ENCODE peak calls at places on chromosomes 11 and 22, in six cellular contexts. One of them, this sample, is unnamed.

GRCh38 chr11:128956401-128957203 is 13.9 kb upstream of the TP53AIP1 start:
- DNase-seq in GM23248: peak; percentile 81
- DNase-seq in AG09319: peak; percentile 34
- DNase-seq in heart left ventricle: no peak
- DNase-seq in NCI-H1930: peak; percentile 65
- DNase-seq in activated CD4-positive, alpha-beta T cell treated with anti-CD3 and anti-CD28 coated beads, Interleukin-2, amount 50 U/mL, for 1 hour: no peak
- DNase-seq in this sample: no peak

GRCh38 chr11:58912124-58912523 is 27.2 kb upstream of the GLYATL1 start:
- DNase-seq in heart left ventricle: no peak
- DNase-seq in GM23248: peak; percentile 46
- DNase-seq in AG09319: no peak
- DNase-seq in activated CD4-positive, alpha-beta T cell treated with anti-CD3 and anti-CD28 coated beads, Interleukin-2, amount 50 U/mL, for 1 hour: no peak
- DNase-seq in NCI-H1930: no peak
- DNase-seq in this sample: no peak

GRCh38 chr11:30889116-30889765 is 303.1 kb upstream of the MPPED2 start:
- DNase-seq in AG09319: no peak
- DNase-seq in GM23248: peak; percentile 7
- DNase-seq in NCI-H1930: no peak
- DNase-seq in activated CD4-positive, alpha-beta T cell treated with anti-CD3 and anti-CD28 coated beads, Interleukin-2, amount 50 U/mL, for 1 hour: no peak
- DNase-seq in heart left ventricle: no peak
- DNase-seq in this sample: no peak

GRCh38 chr11:95345243-95345642 is 114.2 kb upstream of the SESN3 start:
- DNase-seq in AG09319: no peak
- DNase-seq in heart left ventricle: no peak
- DNase-seq in NCI-H1930: no peak
- DNase-seq in activated CD4-positive, alpha-beta T cell treated with anti-CD3 and anti-CD28 coated beads, Interleukin-2, amount 50 U/mL, for 1 hour: no peak
- DNase-seq in GM23248: no peak
- DNase-seq in this sample: no peak

GRCh38 chr22:23393721-23394320 is 186.3 kb downstream of the IGLL1 start:
- DNase-seq in AG09319: no peak
- DNase-seq in NCI-H1930: no peak
- DNase-seq in GM23248: no peak
- DNase-seq in heart left ventricle: no peak
- DNase-seq in activated CD4-positive, alpha-beta T cell treated with anti-CD3 and anti-CD28 coated beads, Interleukin-2, amount 50 U/mL, for 1 hour: no peak
- DNase-seq in this sample: no peak

GRCh38 chr22:46725096-46725495 is 13.0 kb downstream of the CERK start:
- DNase-seq in heart left ventricle: no peak
- DNase-seq in activated CD4-positive, alpha-beta T cell treated with anti-CD3 and anti-CD28 coated beads, Interleukin-2, amount 50 U/mL, for 1 hour: no peak
- DNase-seq in GM23248: no peak
- DNase-seq in AG09319: no peak
- DNase-seq in NCI-H1930: no peak
- DNase-seq in this sample: no peak

GRCh38 chr11:6640985-6641701 is 14.5 kb downstream of the DCHS1 start:
- DNase-seq in heart left ventricle: no peak
- DNase-seq in GM23248: no peak
- DNase-seq in NCI-H1930: no peak
- DNase-seq in activated CD4-positive, alpha-beta T cell treated with anti-CD3 and anti-CD28 coated beads, Interleukin-2, amount 50 U/mL, for 1 hour: no peak
- DNase-seq in AG09319: no peak
- DNase-seq in this sample: no peak

GRCh38 chr22:37675930-37676571 is 615 bp downstream of the LGALS1 start:
- DNase-seq in NCI-H1930: no peak
- DNase-seq in AG09319: no peak
- DNase-seq in activated CD4-positive, alpha-beta T cell treated with anti-CD3 and anti-CD28 coated beads, Interleukin-2, amount 50 U/mL, for 1 hour: no peak
- DNase-seq in GM23248: peak; percentile 68
- DNase-seq in heart left ventricle: peak; percentile 68
- DNase-seq in this sample: peak; percentile 96

GRCh38 chr11:119755351-119756071 is 26.5 kb upstream of the NECTIN1 start:
- DNase-seq in heart left ventricle: no peak
- DNase-seq in AG09319: no peak
- DNase-seq in GM23248: no peak
- DNase-seq in activated CD4-positive, alpha-beta T cell treated with anti-CD3 and anti-CD28 coated beads, Interleukin-2, amount 50 U/mL, for 1 hour: no peak
- DNase-seq in NCI-H1930: no peak
- DNase-seq in this sample: no peak

GRCh38 chr22:23834406-23834805 is 4.4 kb downstream of the DERL3 start:
- DNase-seq in activated CD4-positive, alpha-beta T cell treated with anti-CD3 and anti-CD28 coated beads, Interleukin-2, amount 50 U/mL, for 1 hour: no peak
- DNase-seq in NCI-H1930: no peak
- DNase-seq in heart left ventricle: no peak
- DNase-seq in AG09319: no peak
- DNase-seq in GM23248: no peak
- DNase-seq in this sample: no peak

GRCh38 chr11:83835423-83835822 is 549.3 kb upstream of the CCDC90B start:
- DNase-seq in heart left ventricle: no peak
- DNase-seq in AG09319: no peak
- DNase-seq in activated CD4-positive, alpha-beta T cell treated with anti-CD3 and anti-CD28 coated beads, Interleukin-2, amount 50 U/mL, for 1 hour: no peak
- DNase-seq in NCI-H1930: no peak
- DNase-seq in GM23248: no peak
- DNase-seq in this sample: no peak

GRCh38 chr11:86575208-86575855 is 97.1 kb downstream of the ME3 start:
- DNase-seq in AG09319: no peak
- DNase-seq in activated CD4-positive, alpha-beta T cell treated with anti-CD3 and anti-CD28 coated beads, Interleukin-2, amount 50 U/mL, for 1 hour: no peak
- DNase-seq in NCI-H1930: no peak
- DNase-seq in GM23248: no peak
- DNase-seq in heart left ventricle: no peak
- DNase-seq in this sample: no peak

GRCh38 chr11:119389611-119390254 is 8.2 kb upstream of the USP2 start:
- DNase-seq in AG09319: no peak
- DNase-seq in activated CD4-positive, alpha-beta T cell treated with anti-CD3 and anti-CD28 coated beads, Interleukin-2, amount 50 U/mL, for 1 hour: peak; percentile 13
- DNase-seq in NCI-H1930: no peak
- DNase-seq in heart left ventricle: no peak
- DNase-seq in GM23248: peak; percentile 22
- DNase-seq in this sample: no peak

GRCh38 chr11:64924910-64925284 is 408 bp downstream of the PPP2R5B start:
- DNase-seq in GM23248: peak; percentile 57
- DNase-seq in NCI-H1930: no peak
- DNase-seq in heart left ventricle: peak; percentile 33
- DNase-seq in AG09319: no peak
- DNase-seq in activated CD4-positive, alpha-beta T cell treated with anti-CD3 and anti-CD28 coated beads, Interleukin-2, amount 50 U/mL, for 1 hour: no peak
- DNase-seq in this sample: no peak

GRCh38 chr11:15074206-15075161 is 1.1 kb downstream of the CALCB start:
- DNase-seq in NCI-H1930: peak; percentile 88
- DNase-seq in GM23248: peak; percentile 87
- DNase-seq in activated CD4-positive, alpha-beta T cell treated with anti-CD3 and anti-CD28 coated beads, Interleukin-2, amount 50 U/mL, for 1 hour: peak; percentile 86
- DNase-seq in AG09319: peak; percentile 15
- DNase-seq in heart left ventricle: peak; percentile 69
- DNase-seq in this sample: peak; percentile 90

GRCh38 chr11:67365756-67366384 is 7.5 kb downstream of the CLCF1 start:
- DNase-seq in GM23248: no peak
- DNase-seq in activated CD4-positive, alpha-beta T cell treated with anti-CD3 and anti-CD28 coated beads, Interleukin-2, amount 50 U/mL, for 1 hour: no peak
- DNase-seq in NCI-H1930: no peak
- DNase-seq in heart left ventricle: no peak
- DNase-seq in AG09319: no peak
- DNase-seq in this sample: no peak

GRCh38 chr11:67308031-67308866 is 4.9 kb downstream of the SSH3 start:
- DNase-seq in AG09319: no peak
- DNase-seq in heart left ventricle: no peak
- DNase-seq in GM23248: no peak
- DNase-seq in activated CD4-positive, alpha-beta T cell treated with anti-CD3 and anti-CD28 coated beads, Interleukin-2, amount 50 U/mL, for 1 hour: no peak
- DNase-seq in NCI-H1930: no peak
- DNase-seq in this sample: no peak

GRCh38 chr11:107151579-107151978 is 133.3 kb upstream of the GUCY1A2 start:
- DNase-seq in activated CD4-positive, alpha-beta T cell treated with anti-CD3 and anti-CD28 coated beads, Interleukin-2, amount 50 U/mL, for 1 hour: no peak
- DNase-seq in AG09319: no peak
- DNase-seq in heart left ventricle: no peak
- DNase-seq in NCI-H1930: no peak
- DNase-seq in GM23248: no peak
- DNase-seq in this sample: no peak

GRCh38 chr11:35043933-35044332 is 95.0 kb upstream of the CD44 start:
- DNase-seq in AG09319: no peak
- DNase-seq in NCI-H1930: no peak
- DNase-seq in activated CD4-positive, alpha-beta T cell treated with anti-CD3 and anti-CD28 coated beads, Interleukin-2, amount 50 U/mL, for 1 hour: no peak
- DNase-seq in GM23248: no peak
- DNase-seq in heart left ventricle: peak; percentile 29
- DNase-seq in this sample: no peak

GRCh38 chr11:64183890-64184289 is 2.1 kb upstream of the STIP1 start:
- DNase-seq in NCI-H1930: no peak
- DNase-seq in activated CD4-positive, alpha-beta T cell treated with anti-CD3 and anti-CD28 coated beads, Interleukin-2, amount 50 U/mL, for 1 hour: no peak
- DNase-seq in heart left ventricle: no peak
- DNase-seq in GM23248: no peak
- DNase-seq in AG09319: no peak
- DNase-seq in this sample: no peak

GRCh38 chr11:94858012-94858705 is 90.0 kb downstream of the AMOTL1 start:
- DNase-seq in GM23248: no peak
- DNase-seq in NCI-H1930: no peak
- DNase-seq in AG09319: no peak
- DNase-seq in heart left ventricle: no peak
- DNase-seq in activated CD4-positive, alpha-beta T cell treated with anti-CD3 and anti-CD28 coated beads, Interleukin-2, amount 50 U/mL, for 1 hour: no peak
- DNase-seq in this sample: no peak

GRCh38 chr11:4375431-4376113 is 7.4 kb upstream of the OR52B4 start:
- DNase-seq in NCI-H1930: no peak
- DNase-seq in GM23248: no peak
- DNase-seq in heart left ventricle: no peak
- DNase-seq in AG09319: no peak
- DNase-seq in activated CD4-positive, alpha-beta T cell treated with anti-CD3 and anti-CD28 coated beads, Interleukin-2, amount 50 U/mL, for 1 hour: no peak
- DNase-seq in this sample: no peak

GRCh38 chr11:8099291-8099899 is 18.4 kb downstream of the TUB start:
- DNase-seq in GM23248: peak; percentile 76
- DNase-seq in AG09319: peak; percentile 59
- DNase-seq in NCI-H1930: peak; percentile 71
- DNase-seq in activated CD4-positive, alpha-beta T cell treated with anti-CD3 and anti-CD28 coated beads, Interleukin-2, amount 50 U/mL, for 1 hour: peak; percentile 77
- DNase-seq in heart left ventricle: peak; percentile 59
- DNase-seq in this sample: peak; percentile 66

GRCh38 chr11:112087212-112087611 is 539 bp downstream of the SDHD start:
- DNase-seq in AG09319: no peak
- DNase-seq in GM23248: peak; percentile 42
- DNase-seq in NCI-H1930: no peak
- DNase-seq in activated CD4-positive, alpha-beta T cell treated with anti-CD3 and anti-CD28 coated beads, Interleukin-2, amount 50 U/mL, for 1 hour: no peak
- DNase-seq in heart left ventricle: no peak
- DNase-seq in this sample: no peak

GRCh38 chr11:11400635-11401232 is 47.7 kb upstream of the CSNK2A3 start:
- DNase-seq in NCI-H1930: no peak
- DNase-seq in GM23248: no peak
- DNase-seq in AG09319: no peak
- DNase-seq in activated CD4-positive, alpha-beta T cell treated with anti-CD3 and anti-CD28 coated beads, Interleukin-2, amount 50 U/mL, for 1 hour: no peak
- DNase-seq in heart left ventricle: no peak
- DNase-seq in this sample: no peak

GRCh38 chr11:45754261-45754709 is 50.7 kb upstream of the SLC35C1 start:
- DNase-seq in AG09319: no peak
- DNase-seq in NCI-H1930: no peak
- DNase-seq in activated CD4-positive, alpha-beta T cell treated with anti-CD3 and anti-CD28 coated beads, Interleukin-2, amount 50 U/mL, for 1 hour: no peak
- DNase-seq in heart left ventricle: peak; percentile 39
- DNase-seq in GM23248: no peak
- DNase-seq in this sample: no peak

GRCh38 chr11:122748968-122749687 is 89.2 kb upstream of the CRTAM start:
- DNase-seq in NCI-H1930: no peak
- DNase-seq in AG09319: peak; percentile 23
- DNase-seq in activated CD4-positive, alpha-beta T cell treated with anti-CD3 and anti-CD28 coated beads, Interleukin-2, amount 50 U/mL, for 1 hour: peak; percentile 29
- DNase-seq in GM23248: peak; percentile 97
- DNase-seq in heart left ventricle: no peak
- DNase-seq in this sample: no peak

GRCh38 chr11:67504950-67505561 is at the start of gene PITPNM1:
- DNase-seq in AG09319: no peak
- DNase-seq in heart left ventricle: peak; percentile 87
- DNase-seq in GM23248: peak; percentile 69
- DNase-seq in NCI-H1930: peak; percentile 67
- DNase-seq in activated CD4-positive, alpha-beta T cell treated with anti-CD3 and anti-CD28 coated beads, Interleukin-2, amount 50 U/mL, for 1 hour: peak; percentile 67
- DNase-seq in this sample: peak; percentile 87

GRCh38 chr11:4704054-4704789 is at the start of gene MMP26:
- DNase-seq in NCI-H1930: peak; percentile 81
- DNase-seq in activated CD4-positive, alpha-beta T cell treated with anti-CD3 and anti-CD28 coated beads, Interleukin-2, amount 50 U/mL, for 1 hour: no peak
- DNase-seq in GM23248: no peak
- DNase-seq in AG09319: no peak
- DNase-seq in heart left ventricle: no peak
- DNase-seq in this sample: no peak

This sample was measured in right lobe of liver.